ENCODE peak calls at places on chromosomes 1 and 21, in four cellular contexts. One of them, this sample, is unnamed.

GRCh38 chr1:199079994-199080393 is 441.2 kb downstream of the PTPRC start:
- DNase-seq in mammary epithelial cell: no peak
- DNase-seq in colonic mucosa: no peak
- DNase-seq in thoracic aorta: no peak
- DNase-seq in this sample: no peak

GRCh38 chr1:234106032-234106431 is 201.6 kb downstream of the SLC35F3 start:
- DNase-seq in mammary epithelial cell: no peak
- DNase-seq in colonic mucosa: no peak
- DNase-seq in thoracic aorta: no peak
- DNase-seq in this sample: no peak

GRCh38 chr1:68116643-68117235 is 66.3 kb upstream of the DIRAS3 start:
- DNase-seq in mammary epithelial cell: peak; percentile 28
- DNase-seq in colonic mucosa: peak; percentile 45
- DNase-seq in thoracic aorta: no peak
- DNase-seq in this sample: peak; percentile 62

GRCh38 chr1:53117836-53118235 is 24.6 kb downstream of the SLC1A7 start:
- DNase-seq in mammary epithelial cell: no peak
- DNase-seq in colonic mucosa: no peak
- DNase-seq in thoracic aorta: no peak
- DNase-seq in this sample: no peak

GRCh38 chr1:112444269-112444668 is 48.3 kb downstream of the CTTNBP2NL start:
- DNase-seq in mammary epithelial cell: peak; percentile 52
- DNase-seq in colonic mucosa: no peak
- DNase-seq in thoracic aorta: no peak
- DNase-seq in this sample: no peak

GRCh38 chr1:208228550-208228949 is 15.6 kb downstream of the PLXNA2 start:
- DNase-seq in mammary epithelial cell: no peak
- DNase-seq in colonic mucosa: no peak
- DNase-seq in thoracic aorta: no peak
- DNase-seq in this sample: no peak

GRCh38 chr1:19640363-19641316 is 3.5 kb upstream of the NBL1 start:
- DNase-seq in mammary epithelial cell: peak; percentile 71
- DNase-seq in colonic mucosa: peak; percentile 85
- DNase-seq in thoracic aorta: no peak
- DNase-seq in this sample: peak; percentile 80

GRCh38 chr1:20476260-20477038 is 9.6 kb downstream of the CAMK2N1 start:
- DNase-seq in mammary epithelial cell: peak; percentile 42
- DNase-seq in colonic mucosa: peak; percentile 97
- DNase-seq in thoracic aorta: no peak
- DNase-seq in this sample: peak; percentile 47

GRCh38 chr1:41464886-41465285 is 19.6 kb downstream of the EDN2 start:
- DNase-seq in mammary epithelial cell: no peak
- DNase-seq in colonic mucosa: no peak
- DNase-seq in thoracic aorta: no peak
- DNase-seq in this sample: no peak

GRCh38 chr1:118113261-118113660 is 71.8 kb downstream of the SPAG17 start:
- DNase-seq in mammary epithelial cell: peak; percentile 77
- DNase-seq in colonic mucosa: no peak
- DNase-seq in thoracic aorta: no peak
- DNase-seq in this sample: peak; percentile 27

GRCh38 chr1:16625497-16626408 is 12.4 kb upstream of the NBPF1 start:
- DNase-seq in mammary epithelial cell: no peak
- DNase-seq in colonic mucosa: no peak
- DNase-seq in thoracic aorta: no peak
- DNase-seq in this sample: no peak

GRCh38 chr1:49163041-49163440 is 386.4 kb upstream of the BEND5 start:
- DNase-seq in mammary epithelial cell: peak; percentile 86
- DNase-seq in colonic mucosa: no peak
- DNase-seq in thoracic aorta: no peak
- DNase-seq in this sample: no peak

GRCh38 chr21:44539991-44540666 is at the start of gene KRTAP10-1:
- DNase-seq in mammary epithelial cell: no peak
- DNase-seq in colonic mucosa: no peak
- DNase-seq in thoracic aorta: no peak
- DNase-seq in this sample: no peak

GRCh38 chr1:150464422-150464826 is 22.8 kb upstream of the TARS2 start:
- DNase-seq in mammary epithelial cell: peak; percentile 42
- DNase-seq in colonic mucosa: peak; percentile 71
- DNase-seq in thoracic aorta: peak; percentile 17
- DNase-seq in this sample: peak; percentile 72

GRCh38 chr1:71068325-71069240 is 12.3 kb downstream of the ZRANB2 start:
- DNase-seq in mammary epithelial cell: no peak
- DNase-seq in colonic mucosa: no peak
- DNase-seq in thoracic aorta: no peak
- DNase-seq in this sample: peak; percentile 17

GRCh38 chr1:145877923-145878486 is 7.7 kb downstream of the ANKRD35 start:
- DNase-seq in mammary epithelial cell: peak; percentile 40
- DNase-seq in colonic mucosa: no peak
- DNase-seq in thoracic aorta: no peak
- DNase-seq in this sample: peak; percentile 30

GRCh38 chr21:42269382-42269781 is 45.8 kb downstream of the TFF3 start:
- DNase-seq in mammary epithelial cell: no peak
- DNase-seq in colonic mucosa: no peak
- DNase-seq in thoracic aorta: no peak
- DNase-seq in this sample: no peak

GRCh38 chr1:184462170-184462569 is 75.3 kb downstream of the C1orf21 start:
- DNase-seq in mammary epithelial cell: peak; percentile 9
- DNase-seq in colonic mucosa: no peak
- DNase-seq in thoracic aorta: no peak
- DNase-seq in this sample: no peak

GRCh38 chr1:181139631-181140051 is 51.1 kb downstream of the IER5 start:
- DNase-seq in mammary epithelial cell: peak; percentile 78
- DNase-seq in colonic mucosa: no peak
- DNase-seq in thoracic aorta: no peak
- DNase-seq in this sample: peak; percentile 87

GRCh38 chr1:118186026-118186425 is 998 bp upstream of the SPAG17 start:
- DNase-seq in mammary epithelial cell: no peak
- DNase-seq in colonic mucosa: no peak
- DNase-seq in thoracic aorta: no peak
- DNase-seq in this sample: no peak

GRCh38 chr1:94621392-94621791 is 79.8 kb upstream of the F3 start:
- DNase-seq in mammary epithelial cell: peak; percentile 95
- DNase-seq in colonic mucosa: peak; percentile 82
- DNase-seq in thoracic aorta: no peak
- DNase-seq in this sample: peak; percentile 87
- TF ChIP-seq CTCF in mammary epithelial cell: no peak
- TF ChIP-seq CTCF in colonic mucosa: no peak
- TF ChIP-seq CTCF in thoracic aorta: no peak
- TF ChIP-seq CTCF in this sample: no peak

GRCh38 chr1:190084552-190084951 is 393.1 kb downstream of the BRINP3 start:
- DNase-seq in mammary epithelial cell: no peak
- DNase-seq in colonic mucosa: no peak
- DNase-seq in thoracic aorta: no peak
- DNase-seq in this sample: no peak
- TF ChIP-seq CTCF in mammary epithelial cell: peak; percentile 33
- TF ChIP-seq CTCF in colonic mucosa: no peak
- TF ChIP-seq CTCF in thoracic aorta: no peak
- TF ChIP-seq CTCF in this sample: peak; percentile 18

DNA sequence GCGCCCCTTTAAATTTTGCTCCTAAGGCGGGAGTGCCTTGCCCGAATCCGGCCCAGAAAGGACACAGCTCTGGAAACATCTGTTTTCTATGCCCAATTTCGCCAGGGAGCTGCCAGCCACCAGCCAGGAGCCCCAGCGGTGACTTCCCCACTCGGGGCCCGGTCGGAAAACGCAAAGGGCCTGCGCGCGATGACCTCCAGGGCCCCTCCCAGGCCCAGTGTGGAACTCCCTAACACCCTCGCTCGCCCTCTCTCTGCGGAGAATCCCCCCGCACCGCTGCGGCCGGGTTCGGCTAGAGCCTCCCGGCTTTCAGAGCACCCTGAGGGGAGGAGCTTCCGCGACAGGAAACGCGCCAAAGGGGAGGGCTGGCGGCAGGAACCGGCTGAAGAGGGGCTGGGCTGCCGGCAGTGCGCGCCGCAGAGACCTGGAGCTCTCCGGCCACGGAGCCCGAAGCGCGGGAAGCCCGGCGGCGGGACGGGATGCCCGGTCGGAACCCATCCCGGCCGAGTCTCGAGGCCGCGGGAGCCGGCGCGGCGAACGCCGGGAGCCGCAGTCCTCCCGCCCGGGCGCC is 505 bp downstream of the CLSPN start:
- DNase-seq in mammary epithelial cell: peak; percentile 82
- DNase-seq in colonic mucosa: peak; percentile 93
- DNase-seq in thoracic aorta: no peak
- DNase-seq in this sample: peak; percentile 88
- TF ChIP-seq CTCF in mammary epithelial cell: no peak
- TF ChIP-seq CTCF in colonic mucosa: peak; percentile 14
- TF ChIP-seq CTCF in thoracic aorta: no peak
- TF ChIP-seq CTCF in this sample: no peak

DNA sequence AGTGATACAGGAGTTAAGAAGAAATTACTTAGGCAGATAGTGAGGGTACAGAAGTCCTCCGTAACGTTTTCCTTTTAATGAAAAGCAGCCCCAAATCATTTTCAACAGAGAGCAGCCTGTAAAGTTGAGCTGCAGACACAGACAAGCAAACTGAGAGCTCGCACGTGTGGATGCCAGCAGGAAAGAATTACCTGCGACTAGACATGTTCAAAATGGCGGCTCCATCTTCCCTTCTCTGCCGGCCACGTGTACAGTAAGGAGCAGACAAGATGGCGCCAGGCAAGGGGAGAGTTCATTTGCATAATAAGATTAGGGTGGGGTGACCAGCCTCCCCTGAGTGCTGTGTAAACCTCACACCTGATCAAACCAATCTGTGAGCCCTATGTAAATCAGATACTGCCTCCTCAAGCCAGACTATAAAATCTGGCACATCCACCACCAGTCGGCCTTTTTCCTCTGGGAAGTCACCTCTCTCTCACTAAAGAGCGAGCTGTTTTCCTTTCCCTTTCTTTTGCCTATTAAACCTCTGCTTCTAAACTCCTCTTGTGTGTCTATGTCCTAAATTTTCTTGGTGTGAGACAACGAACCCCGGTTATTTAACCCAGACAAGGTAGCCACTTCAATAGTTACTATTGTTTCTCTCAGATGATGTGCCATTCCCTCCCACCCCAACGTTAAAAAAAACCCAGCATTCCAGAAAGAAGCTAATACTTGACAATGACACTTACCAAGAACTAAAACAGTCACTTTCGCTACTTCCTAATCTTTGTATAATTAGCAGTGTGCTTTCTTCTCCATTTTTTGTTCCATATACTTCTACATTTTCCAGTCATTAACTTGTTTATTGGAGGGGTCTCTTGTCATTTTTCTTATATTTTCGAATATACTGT is 27.4 kb downstream of the DUSP10 start:
- DNase-seq in mammary epithelial cell: no peak
- DNase-seq in colonic mucosa: no peak
- DNase-seq in thoracic aorta: no peak
- DNase-seq in this sample: no peak
- TF ChIP-seq CTCF in mammary epithelial cell: no peak
- TF ChIP-seq CTCF in colonic mucosa: no peak
- TF ChIP-seq CTCF in thoracic aorta: no peak
- TF ChIP-seq CTCF in this sample: no peak

GRCh38 chr1:166013232-166013631 is 153.6 kb downstream of the FAM78B start:
- DNase-seq in mammary epithelial cell: no peak
- DNase-seq in colonic mucosa: no peak
- DNase-seq in thoracic aorta: no peak
- DNase-seq in this sample: no peak

GRCh38 chr1:166020229-166020628 is 146.6 kb downstream of the FAM78B start:
- DNase-seq in mammary epithelial cell: no peak
- DNase-seq in colonic mucosa: no peak
- DNase-seq in thoracic aorta: no peak
- DNase-seq in this sample: no peak

GRCh38 chr1:166017395-166017794 is 149.4 kb downstream of the FAM78B start:
- DNase-seq in mammary epithelial cell: no peak
- DNase-seq in colonic mucosa: no peak
- DNase-seq in thoracic aorta: no peak
- DNase-seq in this sample: no peak
- TF ChIP-seq CTCF in mammary epithelial cell: no peak
- TF ChIP-seq CTCF in colonic mucosa: no peak
- TF ChIP-seq CTCF in thoracic aorta: no peak
- TF ChIP-seq CTCF in this sample: no peak